ENCODE peak calls at places on chromosomes 3 and 15, in eight cellular contexts. N is tibial nerve, P is Panc1, K is fibroblast of lung, H is upper lobe of right lung, A is RWPE2, Q is pancreas, Z is ascending aorta. M is an unnamed sample.
A peak's percentile ranks its signal among the peaks of the same experiment; 100 is the strongest.

GRCh38 chr15:70071799-70072198 is 25.9 kb downstream of the TLE3 start:
- DNase-seq in N (no peak), P (no peak), K (no peak), H (no peak), A (no peak), Q (no peak), Z (no peak), M (no peak)

GRCh38 chr3:58946875-58947274 is 103.0 kb downstream of the CFAP20DC start:
- DNase-seq in N (no peak), P (no peak), K (no peak), H (no peak), A (no peak), Q (no peak), Z (no peak), M (no peak)

GRCh38 chr3:30188713-30189112 is 417.7 kb upstream of the TGFBR2 start:
- DNase-seq in N (no peak), P (no peak), K (peak; percentile 48), H (no peak), A (peak; percentile 64), Q (no peak), Z (no peak), M (no peak)

GRCh38 chr15:37907136-37907535 is 27.3 kb upstream of the TMCO5A start:
- DNase-seq in N (no peak), P (no peak), K (peak; percentile 21), H (no peak), A (no peak), Q (no peak), Z (no peak), M (no peak)

GRCh38 chr3:81339040-81339845 is 422.2 kb downstream of the GBE1 start:
- DNase-seq in N (no peak), P (peak; percentile 8), K (peak; percentile 35), H (no peak), A (no peak), Q (no peak), Z (no peak), M (peak; percentile 32)

GRCh38 chr3:73255609-73256029 is 194.2 kb downstream of the EBLN2 start:
- DNase-seq in N (no peak), P (no peak), K (peak; percentile 95), H (no peak), A (peak; percentile 61), Q (no peak), Z (no peak), M (peak; percentile 51)

GRCh38 chr3:124276863-124277515 is 285.1 kb upstream of the ROPN1 start:
- DNase-seq in N (no peak), P (no peak), K (no peak), H (no peak), A (no peak), Q (no peak), Z (no peak), M (no peak)

GRCh38 chr15:91982401-91982800 is 128.9 kb downstream of the SLCO3A1 start:
- DNase-seq in N (no peak), P (no peak), K (no peak), H (no peak), A (no peak), Q (no peak), Z (no peak), M (no peak)

GRCh38 chr3:71064288-71064975 is 519.1 kb downstream of the FOXP1 start:
- DNase-seq in N (no peak), P (no peak), K (peak; percentile 74), H (peak; percentile 77), A (no peak), Q (peak; percentile 39), Z (no peak), M (peak; percentile 64)

GRCh38 chr15:58770519-58770856 is 614 bp upstream of the MINDY2 start:
- DNase-seq in N (no peak), P (no peak), K (peak; percentile 95), H (no peak), A (no peak), Q (no peak), Z (no peak), M (no peak)

GRCh38 chr3:99626415-99626788 is 12.0 kb upstream of the COL8A1 start:
- DNase-seq in N (no peak), P (no peak), K (no peak), H (no peak), A (no peak), Q (no peak), Z (no peak), M (no peak)

GRCh38 chr15:99704444-99704838 is 28.8 kb downstream of the LYSMD4 start:
- DNase-seq in N (no peak), P (peak; percentile 84), K (peak; percentile 80), H (no peak), A (no peak), Q (peak; percentile 37), Z (no peak), M (peak; percentile 87)

GRCh38 chr3:129013491-129013891 is 12.4 kb downstream of the EFCC1 start:
- DNase-seq in N (no peak), P (no peak), K (no peak), H (no peak), A (no peak), Q (no peak), Z (no peak), M (no peak)

GRCh38 chr3:126268866-126269265 is 88.3 kb downstream of the KLF15 start:
- DNase-seq in N (no peak), P (no peak), K (no peak), H (no peak), A (no peak), Q (peak; percentile 35), Z (no peak), M (no peak)

GRCh38 chr3:18135083-18135814 is 289.9 kb downstream of the SATB1 start:
- DNase-seq in N (no peak), P (no peak), K (peak; percentile 39), H (no peak), A (no peak), Q (no peak), Z (no peak), M (no peak)

DNA sequence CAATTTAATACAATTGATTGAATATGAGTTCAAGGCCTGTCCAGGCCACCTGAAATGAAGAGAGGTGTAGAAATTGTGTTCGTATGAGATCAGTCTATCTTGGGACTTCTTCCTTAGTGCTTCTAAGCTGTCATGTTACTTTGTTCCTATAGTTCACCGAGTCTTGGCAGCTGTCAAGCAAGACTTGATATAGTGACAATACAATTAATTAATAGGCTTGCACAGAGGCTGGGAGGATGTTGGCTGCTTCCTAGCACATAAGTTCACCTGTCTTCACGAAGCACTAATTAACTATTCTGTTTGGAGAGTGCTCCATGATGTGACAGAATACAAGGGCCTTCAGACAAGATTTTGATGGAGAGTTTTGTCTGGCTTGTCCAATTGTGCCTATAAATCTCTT is 103.7 kb upstream of the CD96 start:
- DNase-seq in N (no peak), P (no peak), K (no peak), H (no peak), A (no peak), Q (no peak), Z (no peak), M (no peak)
- H3K4me1 ChIP-seq in N (no peaks in the 10 kb centered on the region), P (no peaks in the 10 kb centered on the region), K (no peaks in the 10 kb centered on the region), H (no peaks in the 10 kb centered on the region), A (no peaks in the 10 kb centered on the region), Q (no peaks in the 10 kb centered on the region), Z (no peaks in the 10 kb centered on the region), M (no peaks in the 10 kb centered on the region)

GRCh38 chr3:19427417-19428149 is 279.3 kb downstream of the KCNH8 start:
- DNase-seq in N (no peak), P (no peak), K (no peak), H (no peak), A (no peak), Q (no peak), Z (no peak), M (no peak)

GRCh38 chr3:19425825-19426224 is 277.5 kb downstream of the KCNH8 start:
- DNase-seq in N (no peak), P (no peak), K (no peak), H (no peak), A (no peak), Q (no peak), Z (no peak), M (no peak)

GRCh38 chr3:19432679-19433078 is 284.4 kb downstream of the KCNH8 start:
- DNase-seq in N (no peak), P (no peak), K (no peak), H (no peak), A (no peak), Q (no peak), Z (no peak), M (no peak)

GRCh38 chr3:19428729-19429128 is 280.4 kb downstream of the KCNH8 start:
- DNase-seq in N (no peak), P (no peak), K (no peak), H (no peak), A (no peak), Q (no peak), Z (no peak), M (no peak)
- H3K9me3 ChIP-seq in N (no peaks in the 10 kb centered on the region), P (no peaks in the 10 kb centered on the region), K (no peaks in the 10 kb centered on the region), H (no peaks in the 10 kb centered on the region), A (no peaks in the 10 kb centered on the region), Q (no peaks in the 10 kb centered on the region), Z (peaks cover 5% of the 10 kb centered on the region), M (no peaks in the 10 kb centered on the region)

GRCh38 chr3:50339485-50340196 is 995 bp downstream of the RASSF1 start:
- DNase-seq in N (no peak), P (no peak), K (no peak), H (no peak), A (no peak), Q (no peak), Z (no peak), M (no peak)

GRCh38 chr3:50334339-50335075 is 6.1 kb downstream of the RASSF1 start:
- DNase-seq in N (no peak), P (no peak), K (no peak), H (no peak), A (no peak), Q (no peak), Z (no peak), M (no peak)

GRCh38 chr3:50338989-50339388 is 1.6 kb downstream of the RASSF1 start:
- DNase-seq in N (no peak), P (no peak), K (no peak), H (no peak), A (no peak), Q (no peak), Z (no peak), M (no peak)

GRCh38 chr3:50336452-50337174 is 4.0 kb downstream of the RASSF1 start:
- DNase-seq in N (no peak), P (no peak), K (peak; percentile 31), H (no peak), A (no peak), Q (no peak), Z (no peak), M (no peak)

DNA sequence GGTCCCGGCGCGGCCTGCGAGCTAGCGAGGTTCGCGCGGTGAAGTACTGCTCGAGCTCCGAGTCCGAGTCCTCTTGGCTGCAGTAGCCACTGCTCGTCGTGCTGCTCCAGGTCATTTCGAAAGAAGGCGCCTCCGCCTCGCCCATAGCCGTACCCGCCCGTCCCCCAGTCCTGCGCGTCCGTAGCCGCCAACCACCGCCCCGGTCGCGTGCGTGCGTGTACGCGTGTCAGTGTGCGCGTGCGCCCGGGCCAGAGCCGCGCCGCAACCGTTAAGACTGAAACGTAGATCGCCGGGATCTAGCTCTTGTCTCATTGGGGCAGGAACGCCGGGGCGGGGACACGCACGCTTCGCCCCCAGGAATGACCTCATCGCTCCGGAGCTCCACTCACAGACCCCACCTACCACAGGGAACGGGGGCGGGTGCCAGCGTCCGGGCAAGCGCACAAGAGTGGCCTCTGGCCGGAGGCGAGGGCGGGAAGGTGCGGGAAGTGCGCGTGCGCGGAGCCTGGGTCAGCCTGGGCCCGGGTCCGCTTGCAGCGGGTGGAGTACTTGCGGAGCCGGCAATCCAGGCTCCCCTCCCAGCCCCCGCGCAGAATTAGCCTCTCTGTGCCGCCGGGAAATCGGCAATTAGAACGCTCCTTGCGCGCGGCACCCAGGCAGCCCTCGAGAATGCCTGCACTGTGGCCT is 3.3 kb downstream of the RASSF1 start:
- DNase-seq in N (peak; percentile 99), P (peak; percentile 84), K (peak; percentile 99), H (peak; percentile 100), A (peak; percentile 100), Q (peak; percentile 100), Z (peak; percentile 99), M (peak; percentile 99)
- H3K4me1 ChIP-seq in N (peaks cover 57% of the 10 kb centered on the region), P (peaks cover 17% of the 10 kb centered on the region), K (peaks cover 20% of the 10 kb centered on the region), H (peaks cover 60% of the 10 kb centered on the region), A (peaks cover 23% of the 10 kb centered on the region), Q (peaks cover 10% of the 10 kb centered on the region), Z (peaks cover 70% of the 10 kb centered on the region), M (peaks cover 3% of the 10 kb centered on the region)

GRCh38 chr15:20357139-20358065 is 184.2 kb downstream of the GOLGA6L6 start:
- DNase-seq in N (no peak), P (no peak), K (no peak), H (peak; percentile 76), A (peak; percentile 80), Q (no peak), Z (no peak), M (no peak)
- H3K9me3 ChIP-seq in N (peaks cover 7% of the 10 kb centered on the region), P (no peaks in the 10 kb centered on the region), K (peaks cover 9% of the 10 kb centered on the region), H (no peaks in the 10 kb centered on the region), A (no peaks in the 10 kb centered on the region), Q (no peaks in the 10 kb centered on the region), Z (no peaks in the 10 kb centered on the region), M (peaks cover 3% of the 10 kb centered on the region)

M was measured in small intestine.